ENCODE peak calls at places on chromosomes 3 and 15, in six cellular contexts. V is tibial artery, W is thoracic aorta, J is tibial nerve, H is cardiac muscle cell, Z is uterus. N is an unnamed sample. For H3K36me3, the result is how much of the 10 kb centered on the place peaks cover.

GRCh38 chr3:142931222-142931621 is 32.3 kb downstream of the PAQR9 start:
- DNase-seq in J (no peak), H (peak), Z (no peak), W (no peak), V (no peak), N (no peak)

GRCh38 chr3:112074006-112074405 is 12.2 kb upstream of the C3orf52 start:
- DNase-seq in W (no peak), Z (no peak), J (no peak), V (no peak), H (no peak), N (no peak)

GRCh38 chr3:99945328-99945995 is 127.8 kb downstream of the CMSS1 start:
- DNase-seq in J (no peak), W (no peak), V (no peak), H (no peak), Z (no peak), N (peak)

GRCh38 chr15:33094336-33094735 is 100.2 kb downstream of the FMN1 start:
- DNase-seq in Z (no peak), H (peak), J (no peak), V (no peak), W (no peak), N (no peak)

GRCh38 chr3:142225885-142226215 is 465 bp upstream of the GK5 start:
- DNase-seq in V (no peak), H (no peak), W (no peak), J (no peak), Z (no peak), N (no peak)

GRCh38 chr3:57917611-57918010 is 90.6 kb upstream of the FLNB start:
- DNase-seq in J (no peak), Z (no peak), V (no peak), H (no peak), W (no peak), N (peak)

GRCh38 chr3:45011756-45012441 is 14.2 kb upstream of the CLEC3B start:
- DNase-seq in Z (peak), J (no peak), W (no peak), H (no peak), V (peak), N (peak)

GRCh38 chr15:79944625-79945024 is 26.4 kb downstream of the BCL2A1 start:
- DNase-seq in Z (no peak), V (no peak), H (no peak), J (no peak), W (no peak), N (no peak)

GRCh38 chr3:101950510-101950909 is 101.2 kb downstream of the NFKBIZ start:
- DNase-seq in Z (no peak), J (no peak), W (no peak), H (no peak), V (no peak), N (no peak)

GRCh38 chr3:13217736-13218540 is 144.7 kb upstream of the IQSEC1 start:
- DNase-seq in V (no peak), W (no peak), H (no peak), Z (no peak), J (no peak), N (no peak)

GRCh38 chr3:8503461-8503860 is 1.8 kb downstream of the LMCD1 start:
- DNase-seq in V (no peak), H (no peak), Z (no peak), W (no peak), J (no peak), N (no peak)

GRCh38 chr15:69140306-69140705 is 20.1 kb upstream of the GLCE start:
- DNase-seq in W (no peak), H (no peak), J (no peak), V (no peak), Z (no peak), N (no peak)

GRCh38 chr15:63495780-63496179 is 8.6 kb upstream of the USP3 start:
- DNase-seq in Z (no peak), H (no peak), V (no peak), W (no peak), J (no peak), N (no peak)

GRCh38 chr3:83523470-83524073 is 1435.2 kb upstream of the CADM2 start:
- DNase-seq in W (no peak), H (peak), Z (no peak), J (no peak), V (no peak), N (no peak)

GRCh38 chr3:124885466-124886167 is 1.5 kb downstream of the ITGB5 start:
- DNase-seq in W (no peak), J (no peak), H (peak), V (no peak), Z (no peak), N (peak)

GRCh38 chr3:64158334-64158733 is 66.9 kb downstream of the PRICKLE2 start:
- DNase-seq in V (no peak), W (no peak), H (no peak), Z (no peak), J (no peak), N (no peak)

GRCh38 chr3:161854232-161854771 is 357.7 kb downstream of the OTOL1 start:
- DNase-seq in Z (no peak), W (no peak), H (peak), J (no peak), V (no peak), N (no peak)

GRCh38 chr15:49645937-49646336 is 25.1 kb downstream of the DTWD1 start:
- DNase-seq in H (no peak), W (no peak), V (peak), J (no peak), Z (peak), N (no peak)

GRCh38 chr3:50655009-50655830 is 19.5 kb upstream of the DOCK3 start:
- DNase-seq in J (no peak), Z (no peak), V (no peak), W (no peak), H (no peak), N (no peak)

GRCh38 chr3:73586190-73586589 is 38.6 kb downstream of the PDZRN3 start:
- DNase-seq in H (no peak), J (no peak), V (no peak), Z (no peak), W (no peak), N (no peak)

GRCh38 chr3:66693461-66693912 is 192.7 kb upstream of the LRIG1 start:
- DNase-seq in Z (peak), V (no peak), J (peak), W (no peak), H (peak), N (no peak)

GRCh38 chr3:144643778-144644191 is 672.2 kb downstream of the DIPK2A start:
- DNase-seq in V (no peak), H (peak), Z (no peak), W (no peak), J (no peak), N (no peak)

GRCh38 chr3:141782386-141782932 is 19.3 kb downstream of the GRK7 start:
- DNase-seq in H (no peak), Z (no peak), W (no peak), J (no peak), V (no peak), N (no peak)

GRCh38 chr3:168336276-168336675 is 240.6 kb upstream of the GOLIM4 start:
- DNase-seq in W (no peak), J (no peak), Z (no peak), V (no peak), H (peak), N (no peak)

GRCh38 chr15:38563723-38564519 is 693 bp downstream of the RASGRP1 start:
- DNase-seq in W (no peak), Z (peak), H (peak), J (peak), V (peak), N (peak)

GRCh38 chr3:24088782-24089181 is 143.7 kb downstream of the NR1D2 start:
- DNase-seq in W (no peak), V (no peak), Z (no peak), H (no peak), J (no peak), N (no peak)

GRCh38 chr3:23017800-23018199 is 185.3 kb upstream of the UBE2E2 start:
- DNase-seq in Z (no peak), V (no peak), H (no peak), W (no peak), J (no peak), N (peak)

GRCh38 chr3:163939926-163940325 is 1138.4 kb downstream of the SI start:
- DNase-seq in V (no peak), H (no peak), W (no peak), J (no peak), Z (no peak), N (no peak)

GRCh38 chr3:110381992-110382391 is 689.6 kb upstream of the NECTIN3 start:
- DNase-seq in Z (no peak), J (no peak), W (no peak), H (no peak), V (no peak), N (no peak)

GRCh38 chr3:55558316-55558715 is 71.2 kb upstream of the WNT5A start:
- DNase-seq in J (no peak), W (no peak), Z (no peak), H (no peak), V (no peak), N (no peak)

DNA sequence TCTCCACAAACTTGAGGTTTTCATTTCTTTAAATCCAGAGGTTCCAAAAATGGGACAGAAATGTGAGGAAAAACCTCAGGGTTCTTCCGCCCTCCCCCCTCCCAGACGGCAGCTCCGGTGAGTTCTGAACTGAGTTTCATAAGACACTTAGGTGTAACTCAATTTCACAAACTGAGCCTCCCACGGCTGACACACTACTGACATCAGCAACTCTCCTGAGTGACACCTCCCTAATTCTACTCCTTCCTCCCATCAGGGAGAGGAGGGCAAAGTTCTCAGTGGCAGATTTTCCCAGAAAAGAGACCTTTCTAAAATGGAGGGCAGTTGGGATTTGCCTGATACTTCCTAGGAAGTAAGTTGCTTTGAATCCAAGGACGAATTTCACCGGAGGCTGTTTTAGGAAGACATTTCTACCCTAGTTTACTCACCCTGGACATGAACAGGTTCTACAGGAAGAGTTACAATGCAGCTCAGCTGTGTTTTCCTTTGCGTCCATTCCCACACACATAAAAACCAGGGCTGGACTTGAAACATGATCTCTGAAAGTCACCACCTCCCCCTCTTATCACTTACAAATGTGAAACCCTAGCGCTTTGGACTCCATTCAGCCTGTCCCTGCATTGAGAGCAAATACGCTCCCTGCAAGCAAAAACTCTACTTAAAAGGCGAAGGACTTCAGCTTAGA is 78.1 kb upstream of the LMOD3 start:
- DNase-seq in H (peak), W (no peak), J (no peak), V (no peak), Z (peak), N (peak)
- H3K4me3 ChIP-seq in H (peak), W (peak), J (no peak), V (peak), Z (peak), N (peak)

GRCh38 chr3:5899040-5899439 is 711.5 kb downstream of the EDEM1 start:
- DNase-seq in V (no peak), J (no peak), H (no peak), Z (no peak), W (no peak), N (no peak)
- H3K36me3 ChIP-seq in V (under half), J (under half), H (under half), Z (under half), W (under half), N (under half)

DNA sequence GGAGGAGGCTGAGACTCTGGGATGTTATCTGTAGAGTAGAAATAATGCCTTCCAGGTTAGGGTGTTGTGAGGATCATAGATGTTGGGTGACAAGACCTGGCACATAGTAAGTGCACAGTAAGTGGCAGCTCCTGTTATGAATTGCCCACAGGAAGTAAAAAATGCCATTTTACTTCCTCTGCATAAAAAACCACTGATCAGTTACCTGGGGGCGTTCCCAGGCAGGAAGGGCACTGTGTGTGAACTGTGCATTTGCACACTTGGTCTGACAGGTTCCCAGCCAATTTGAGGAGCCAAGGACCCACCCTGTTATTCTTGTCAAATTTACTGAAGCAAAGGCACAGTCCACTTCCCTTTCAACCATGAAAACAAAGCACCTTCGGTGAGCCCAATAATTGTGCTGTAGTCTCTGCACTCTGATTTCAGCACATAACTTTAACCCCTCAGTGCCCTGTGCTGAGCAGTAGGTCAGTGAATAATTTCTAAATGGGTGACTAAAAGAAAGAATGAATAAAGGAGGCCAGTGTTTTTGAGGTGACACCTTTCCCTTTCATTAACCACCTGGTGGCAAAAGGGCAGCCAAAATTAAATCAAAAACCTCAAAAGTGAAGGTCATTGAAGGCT is 85.8 kb upstream of the ARHGEF3 start:
- DNase-seq in W (no peak), Z (no peak), H (no peak), V (no peak), J (no peak), N (no peak)
- H3K4me3 ChIP-seq in W (no peak), Z (no peak), H (no peak), V (no peak), J (no peak), N (no peak)

GRCh38 chr3:71374582-71374981 is 208.9 kb downstream of the FOXP1 start:
- DNase-seq in H (no peak), V (no peak), J (no peak), W (no peak), Z (no peak), N (no peak)
- H3K36me3 ChIP-seq in H (under half), V (under half), J (under half), W (under half), Z (under half), N (under half)

DNA sequence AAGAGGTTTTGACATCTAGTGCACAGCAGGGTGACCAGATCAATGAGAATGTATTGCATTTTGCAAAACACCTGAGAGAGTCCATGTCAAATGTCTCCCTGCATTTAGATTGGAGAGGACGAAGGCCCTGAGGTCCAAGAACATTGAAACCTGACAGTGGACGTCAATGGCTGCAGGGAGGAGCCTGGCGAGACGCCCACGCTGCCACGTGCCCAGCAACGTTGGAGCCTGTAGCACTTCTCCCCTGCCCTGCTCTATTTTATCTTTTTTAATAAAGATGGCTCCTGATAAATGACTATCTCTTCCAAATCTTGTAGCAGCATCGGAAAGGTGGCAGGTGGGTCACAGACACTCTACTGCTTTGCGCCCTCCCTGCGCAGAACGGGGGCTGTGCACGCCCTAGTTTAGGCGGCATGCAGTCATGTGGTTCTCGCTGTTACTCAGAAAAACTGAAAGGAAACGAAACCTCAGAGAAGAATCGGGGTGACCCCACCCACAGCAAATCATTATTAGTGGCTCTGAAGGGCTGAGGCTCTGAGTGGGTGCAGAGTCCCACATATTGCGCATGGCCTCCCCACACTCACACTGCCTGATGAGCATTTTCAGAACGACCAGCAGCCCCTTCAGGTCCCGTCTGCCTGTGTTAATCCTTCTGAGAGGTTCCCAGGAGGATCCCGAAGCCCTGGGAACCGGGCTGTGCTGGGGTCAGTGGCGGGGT is 62.5 kb upstream of the TAMM41 start:
- DNase-seq in J (no peak), W (no peak), H (no peak), V (no peak), Z (no peak), N (no peak)
- H3K4me3 ChIP-seq in J (no peak), W (no peak), H (no peak), V (no peak), Z (no peak), N (no peak)

GRCh38 chr15:78023081-78023665 is 54.3 kb downstream of the TBC1D2B start:
- DNase-seq in H (no peak), Z (no peak), W (no peak), V (no peak), J (no peak), N (no peak)
- H3K36me3 ChIP-seq in H (under half), Z (under half), W (under half), V (under half), J (under half), N (under half)

N was measured in SJSA1.